ENCODE peak calls at places on chromosome 12, in eight cellular contexts. M, H, C, K, I, Z, Y and L are unnamed samples. For H3K9me3, the result is how much of the 10 kb centered on the place peaks cover.

GRCh38 chr12:51923506-51924365 is 16.4 kb downstream of the ACVRL1 start:
- DNase-seq in M (peak), H (peak), Z (peak), I (no peak), Y (peak), C (peak), K (peak), L (peak)

GRCh38 chr12:53225635-53226424 is 6.2 kb downstream of the RARG start:
- DNase-seq in H (no peak), Y (no peak), I (no peak), C (no peak), M (no peak), K (no peak), Z (no peak), L (no peak)

GRCh38 chr12:6343518-6343917 is 1.6 kb upstream of the TNFRSF1A start:
- DNase-seq in I (no peak), Y (no peak), K (no peak), C (no peak), H (no peak), M (no peak), Z (no peak), L (no peak)

GRCh38 chr12:27330846-27331245 is 1.8 kb upstream of the BMAL2 start:
- DNase-seq in K (no peak), Y (no peak), Z (peak), M (no peak), I (no peak), H (no peak), C (no peak), L (no peak)

GRCh38 chr12:102026728-102027127 is 35.1 kb downstream of the WASHC3 start:
- DNase-seq in C (no peak), H (peak), I (no peak), K (no peak), M (no peak), Y (no peak), Z (no peak), L (no peak)

GRCh38 chr12:19457561-19457960 is 18.3 kb downstream of the AEBP2 start:
- DNase-seq in K (no peak), Y (no peak), M (no peak), I (no peak), C (no peak), H (no peak), Z (no peak), L (no peak)

GRCh38 chr12:25187781-25188180 is 7.2 kb downstream of the DNAI7 start:
- DNase-seq in I (no peak), M (no peak), Y (no peak), H (no peak), Z (peak), K (no peak), C (no peak), L (no peak)

GRCh38 chr12:1328385-1328784 is 266.0 kb downstream of the FBXL14 start:
- DNase-seq in K (peak), I (no peak), H (no peak), M (no peak), Y (peak), C (peak), Z (no peak), L (no peak)

GRCh38 chr12:71605034-71605433 is 58.6 kb downstream of the ZFC3H1 start:
- DNase-seq in M (no peak), H (no peak), Z (no peak), Y (no peak), C (no peak), I (no peak), K (no peak), L (no peak)

GRCh38 chr12:14664434-14665023 is 31.9 kb downstream of the GUCY2C start:
- DNase-seq in Y (peak), H (peak), Z (peak), I (no peak), K (no peak), C (peak), M (peak), L (peak)

GRCh38 chr12:89401433-89402086 is 49.3 kb upstream of the DUSP6 start:
- DNase-seq in K (no peak), C (no peak), Z (no peak), I (no peak), Y (no peak), H (no peak), M (no peak), L (no peak)

GRCh38 chr12:1465990-1466389 is 128.4 kb downstream of the FBXL14 start:
- DNase-seq in H (no peak), Z (no peak), Y (no peak), C (no peak), I (no peak), K (no peak), M (no peak), L (no peak)

GRCh38 chr12:68565391-68565903 is 45.3 kb upstream of the RAP1B start:
- DNase-seq in K (no peak), C (no peak), I (no peak), M (no peak), Y (no peak), H (no peak), Z (peak), L (no peak)

GRCh38 chr12:115312901-115313300 is 628.9 kb upstream of the TBX3 start:
- DNase-seq in C (no peak), I (no peak), Z (peak), H (no peak), Y (no peak), M (no peak), K (no peak), L (no peak)

GRCh38 chr12:10563966-10564365 is 49.4 kb downstream of the MAGOHB start:
- DNase-seq in Z (no peak), M (no peak), I (no peak), Y (no peak), K (no peak), C (no peak), H (no peak), L (no peak)

GRCh38 chr12:47413806-47414205 is 292.0 kb downstream of the RPAP3 start:
- DNase-seq in C (no peak), Y (no peak), M (no peak), Z (no peak), K (no peak), H (no peak), I (no peak), L (no peak)

GRCh38 chr12:52748578-52748977 is 28.6 kb downstream of the KRT76 start:
- DNase-seq in Y (no peak), C (no peak), I (no peak), K (no peak), H (no peak), M (no peak), Z (no peak), L (no peak)

GRCh38 chr12:53062011-53062961 is 12.4 kb downstream of the TNS2 start:
- DNase-seq in Z (no peak), K (no peak), Y (no peak), I (no peak), C (peak), M (no peak), H (no peak), L (no peak)

GRCh38 chr12:64058541-64059321 is 163.4 kb downstream of the KICS2 start:
- DNase-seq in Y (no peak), I (no peak), H (no peak), K (no peak), M (no peak), Z (no peak), C (no peak), L (no peak)

GRCh38 chr12:75852143-75852542 is 179.4 kb downstream of the PHLDA1 start:
- DNase-seq in I (no peak), M (peak), K (no peak), Z (peak), H (no peak), C (no peak), Y (no peak), L (no peak)

GRCh38 chr12:111784953-111785352 is 18.2 kb downstream of the ALDH2 start:
- DNase-seq in M (no peak), H (no peak), C (no peak), Y (no peak), K (no peak), Z (no peak), I (no peak), L (no peak)

GRCh38 chr12:115871714-115872113 is 405.8 kb downstream of the MED13L start:
- DNase-seq in C (peak), M (no peak), I (no peak), H (peak), K (no peak), Z (peak), Y (no peak), L (no peak)

GRCh38 chr12:42859612-42860011 is 270.1 kb upstream of the PRICKLE1 start:
- DNase-seq in H (no peak), C (no peak), Z (no peak), M (no peak), K (no peak), I (no peak), Y (peak), L (no peak)

GRCh38 chr12:113299619-113300237 is 35.2 kb downstream of the SLC8B1 start:
- DNase-seq in H (no peak), Z (peak), K (peak), C (peak), I (peak), M (peak), Y (no peak), L (no peak)

GRCh38 chr12:112140728-112141127 is 15.4 kb downstream of the TRAFD1 start:
- DNase-seq in Y (no peak), M (no peak), Z (no peak), H (no peak), I (no peak), C (no peak), K (no peak), L (no peak)

GRCh38 chr12:112930350-112930749 is 7.9 kb upstream of the OAS3 start:
- DNase-seq in I (no peak), H (no peak), Z (no peak), Y (no peak), K (no peak), C (peak), M (no peak), L (no peak)

GRCh38 chr12:13228579-13228978 is 32.1 kb downstream of the EMP1 start:
- DNase-seq in K (no peak), H (no peak), Y (no peak), M (no peak), Z (no peak), I (no peak), C (no peak), L (no peak)

GRCh38 chr12:49345048-49345839 is 1.4 kb upstream of the DNAJC22 start:
- DNase-seq in H (peak), Z (peak), M (peak), C (no peak), I (no peak), Y (no peak), K (no peak), L (no peak)
- TF ChIP-seq CTCF in H (no peak), Z (no peak), M (no peak), C (no peak), I (no peak), Y (no peak), K (no peak), L (no peak)

GRCh38 chr12:80818878-80819277 is 102.2 kb downstream of the MYF5 start:
- DNase-seq in C (no peak), Y (no peak), H (no peak), K (no peak), I (no peak), Z (no peak), M (no peak), L (no peak)
- H3K27ac ChIP-seq in C (no peak), Y (no peak), H (peak), K (peak), I (no peak), Z (no peak), M (no peak), L (no peak)

GRCh38 chr12:34400423-34400881 is 378.2 kb downstream of the ALG10 start:
- DNase-seq in C (peak), M (no peak), Z (no peak), K (peak), Y (no peak), H (no peak), I (peak), L (no peak)
- H3K9me3 ChIP-seq in C (under half), M (under half), Z (under half), K (half or more), Y (under half), H (under half), I (under half), L (under half)

GRCh38 chr12:106769078-106769477 is 5.4 kb upstream of the RIC8B start:
- DNase-seq in Z (no peak), K (no peak), M (no peak), I (no peak), C (no peak), H (no peak), Y (no peak), L (no peak)
- TF ChIP-seq CTCF in Z (no peak), K (no peak), M (no peak), I (no peak), C (no peak), H (no peak), Y (no peak), L (no peak)

GRCh38 chr12:66779466-66779865 is 100.6 kb upstream of the GRIP1 start:
- DNase-seq in Y (no peak), I (no peak), H (no peak), K (no peak), Z (peak), M (no peak), C (no peak), L (no peak)

GRCh38 chr12:66774921-66775320 is 96.0 kb upstream of the GRIP1 start:
- DNase-seq in M (no peak), I (no peak), C (no peak), H (no peak), Y (no peak), Z (no peak), K (no peak), L (no peak)

GRCh38 chr12:66776974-66777373 is 98.1 kb upstream of the GRIP1 start:
- DNase-seq in Y (no peak), K (no peak), M (no peak), I (no peak), Z (no peak), C (no peak), H (no peak), L (peak)

GRCh38 chr12:66775941-66776340 is 97.1 kb upstream of the GRIP1 start:
- DNase-seq in I (no peak), C (no peak), M (no peak), H (no peak), Y (no peak), K (no peak), Z (peak), L (no peak)
- H3K27ac ChIP-seq in I (no peak), C (no peak), M (no peak), H (no peak), Y (no peak), K (no peak), Z (no peak), L (no peak)

GRCh38 chr12:133080619-133081407 is at the start of gene ZNF140:
- DNase-seq in M (peak), C (peak), Z (peak), Y (peak), H (peak), K (peak), I (peak), L (peak)
- H3K9me3 ChIP-seq in M (under half), C (under half), Z (under half), Y (half or more), H (half or more), K (half or more), I (under half), L (half or more)

DNA sequence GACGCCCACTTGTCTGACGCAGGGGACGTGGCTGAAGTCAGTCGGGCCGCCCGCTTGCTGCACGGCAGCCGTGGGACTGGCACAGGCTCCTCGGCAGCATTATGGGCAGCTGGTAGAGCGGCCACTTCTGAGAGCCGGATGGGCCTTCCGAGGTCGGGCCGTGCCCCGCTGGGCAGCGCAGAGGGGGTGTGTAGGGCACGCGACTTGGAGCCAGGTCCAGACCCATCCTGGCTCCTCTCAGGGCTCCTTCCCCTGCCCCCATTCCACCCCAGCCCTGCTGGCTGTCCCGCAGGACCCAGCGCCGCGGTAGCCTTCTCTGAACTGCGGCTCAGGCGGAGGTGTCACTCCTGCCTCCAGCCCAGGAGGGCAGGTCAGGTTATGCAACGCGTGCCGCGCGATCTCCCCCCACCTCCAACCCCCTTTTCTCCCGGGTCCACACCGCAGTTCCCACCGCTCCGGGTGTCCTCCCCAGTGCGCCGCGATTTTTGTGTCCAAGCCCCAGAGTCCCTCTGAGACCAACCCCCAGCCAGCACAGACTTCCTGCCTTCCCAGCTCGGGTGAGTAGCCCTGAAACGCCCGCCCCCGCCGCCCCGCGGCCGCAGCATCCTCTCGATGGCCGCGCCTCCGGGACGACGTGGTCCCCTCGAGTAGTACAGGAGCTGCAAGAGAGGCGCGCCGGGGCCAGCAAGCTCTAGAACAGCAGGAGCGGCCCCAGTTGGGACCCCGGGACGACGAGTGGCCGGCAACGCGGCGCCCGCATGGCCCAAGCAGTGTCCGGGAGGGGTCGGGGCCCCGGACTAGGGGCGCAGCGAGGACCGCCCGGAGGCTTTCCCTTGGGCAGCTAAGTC is 41.1 kb upstream of the CAPRIN2 start:
- DNase-seq in Z (peak), Y (no peak), I (peak), H (no peak), M (peak), C (peak), K (peak), L (peak)
- TF ChIP-seq CTCF in Z (no peak), Y (peak), I (peak), H (no peak), M (no peak), C (no peak), K (peak), L (no peak)

GRCh38 chr12:124105546-124105945 is 132.5 kb downstream of the ZNF664 start:
- DNase-seq in H (no peak), Y (no peak), K (no peak), C (no peak), M (no peak), Z (no peak), I (no peak), L (no peak)

GRCh38 chr12:124110372-124110883 is 137.4 kb downstream of the ZNF664 start:
- DNase-seq in C (no peak), Y (no peak), M (no peak), K (no peak), I (no peak), Z (no peak), H (no peak), L (no peak)

GRCh38 chr12:124109760-124110159 is 136.7 kb downstream of the ZNF664 start:
- DNase-seq in H (peak), K (no peak), Z (peak), I (no peak), M (no peak), C (no peak), Y (no peak), L (no peak)

GRCh38 chr12:124111006-124111405 is 138.0 kb downstream of the ZNF664 start:
- DNase-seq in H (no peak), K (no peak), Y (no peak), I (no peak), Z (no peak), M (no peak), C (no peak), L (no peak)

GRCh38 chr12:124107299-124107698 is 134.3 kb downstream of the ZNF664 start:
- DNase-seq in I (no peak), Z (no peak), K (no peak), Y (no peak), H (no peak), M (no peak), C (no peak), L (no peak)
- H3K27ac ChIP-seq in I (no peak), Z (no peak), K (no peak), Y (no peak), H (no peak), M (no peak), C (no peak), L (no peak)